ENCODE peak calls at places on chromosomes 3 and 15, in seven cellular contexts. One of them, this sample, is unnamed.

GRCh38 chr15:56460947-56461346 is 4.0 kb downstream of the MNS1 start:
- DNase-seq in astrocyte of the cerebellum: no peak
- DNase-seq in sigmoid colon: no peak
- DNase-seq in CD8-positive, alpha-beta T cell: no peak
- DNase-seq in mucosa of descending colon: no peak
- DNase-seq in epithelial cell of esophagus: no peak
- DNase-seq in GM12864: no peak
- DNase-seq in this sample: no peak

GRCh38 chr15:100133001-100133400 is 208.8 kb downstream of the ADAMTS17 start:
- DNase-seq in mucosa of descending colon: no peak
- DNase-seq in epithelial cell of esophagus: no peak
- DNase-seq in astrocyte of the cerebellum: no peak
- DNase-seq in CD8-positive, alpha-beta T cell: no peak
- DNase-seq in GM12864: no peak
- DNase-seq in sigmoid colon: no peak
- DNase-seq in this sample: no peak

GRCh38 chr3:148149556-148149955 is 548.1 kb upstream of the AGTR1 start:
- DNase-seq in mucosa of descending colon: no peak
- DNase-seq in astrocyte of the cerebellum: no peak
- DNase-seq in CD8-positive, alpha-beta T cell: no peak
- DNase-seq in GM12864: no peak
- DNase-seq in epithelial cell of esophagus: no peak
- DNase-seq in sigmoid colon: no peak
- DNase-seq in this sample: no peak

GRCh38 chr3:22029480-22029879 is 278.5 kb upstream of the ZNF385D start:
- DNase-seq in epithelial cell of esophagus: no peak
- DNase-seq in CD8-positive, alpha-beta T cell: no peak
- DNase-seq in mucosa of descending colon: no peak
- DNase-seq in GM12864: no peak
- DNase-seq in astrocyte of the cerebellum: no peak
- DNase-seq in sigmoid colon: no peak
- DNase-seq in this sample: no peak

GRCh38 chr3:23697416-23697815 is 108.3 kb upstream of the UBE2E1 start:
- DNase-seq in epithelial cell of esophagus: no peak
- DNase-seq in CD8-positive, alpha-beta T cell: no peak
- DNase-seq in sigmoid colon: no peak
- DNase-seq in astrocyte of the cerebellum: no peak
- DNase-seq in GM12864: no peak
- DNase-seq in mucosa of descending colon: no peak
- DNase-seq in this sample: no peak

GRCh38 chr3:71713041-71713440 is 12.2 kb downstream of the EIF4E3 start:
- DNase-seq in sigmoid colon: no peak
- DNase-seq in epithelial cell of esophagus: no peak
- DNase-seq in mucosa of descending colon: no peak
- DNase-seq in GM12864: no peak
- DNase-seq in astrocyte of the cerebellum: no peak
- DNase-seq in CD8-positive, alpha-beta T cell: no peak
- DNase-seq in this sample: no peak

GRCh38 chr15:31316135-31316795 is 10.4 kb upstream of the KLF13 start:
- DNase-seq in astrocyte of the cerebellum: no peak
- DNase-seq in epithelial cell of esophagus: no peak
- DNase-seq in sigmoid colon: no peak
- DNase-seq in GM12864: no peak
- DNase-seq in CD8-positive, alpha-beta T cell: no peak
- DNase-seq in mucosa of descending colon: no peak
- DNase-seq in this sample: no peak

GRCh38 chr3:112260563-112260962 is 33.5 kb downstream of the SLC9C1 start:
- DNase-seq in CD8-positive, alpha-beta T cell: no peak
- DNase-seq in GM12864: no peak
- DNase-seq in astrocyte of the cerebellum: no peak
- DNase-seq in epithelial cell of esophagus: no peak
- DNase-seq in mucosa of descending colon: no peak
- DNase-seq in sigmoid colon: no peak
- DNase-seq in this sample: no peak

GRCh38 chr3:16460273-16460672 is 53.2 kb downstream of the RFTN1 start:
- DNase-seq in epithelial cell of esophagus: no peak
- DNase-seq in astrocyte of the cerebellum: no peak
- DNase-seq in CD8-positive, alpha-beta T cell: no peak
- DNase-seq in GM12864: no peak
- DNase-seq in mucosa of descending colon: no peak
- DNase-seq in sigmoid colon: no peak
- DNase-seq in this sample: no peak

DNA sequence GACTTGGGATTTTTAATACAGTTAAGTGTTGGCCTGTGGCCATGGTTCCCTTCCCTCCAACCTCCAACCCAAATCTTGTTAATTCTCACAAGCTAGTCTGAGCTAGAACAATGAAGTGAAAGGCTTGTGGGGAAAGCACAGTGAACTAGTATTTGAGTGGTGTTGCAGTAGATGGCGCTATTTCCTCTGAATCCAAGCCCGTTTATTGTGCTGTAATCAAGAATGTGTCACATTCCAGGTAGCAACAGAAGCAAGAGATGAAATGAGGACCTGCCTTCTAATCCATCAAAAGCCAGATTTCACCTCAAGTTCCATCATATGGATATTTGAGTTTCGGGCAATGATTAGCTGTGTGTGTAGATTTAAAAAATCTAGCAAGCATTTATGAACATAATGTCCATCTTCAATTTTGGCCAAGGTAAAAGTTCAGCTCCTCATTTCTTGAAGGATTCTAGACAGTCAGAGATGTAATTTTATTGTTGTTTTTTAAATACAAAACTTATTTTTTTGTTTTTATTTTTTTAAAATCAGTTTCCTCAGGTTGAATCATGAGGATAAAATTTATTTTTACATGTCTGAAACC is 160.7 kb downstream of the SQOR start:
- DNase-seq in CD8-positive, alpha-beta T cell: no peak
- DNase-seq in GM12864: peak
- DNase-seq in sigmoid colon: no peak
- DNase-seq in astrocyte of the cerebellum: peak
- DNase-seq in mucosa of descending colon: no peak
- DNase-seq in epithelial cell of esophagus: peak
- DNase-seq in this sample: peak
- TF ChIP-seq CTCF in CD8-positive, alpha-beta T cell: no peak
- TF ChIP-seq CTCF in GM12864: peak
- TF ChIP-seq CTCF in sigmoid colon: peak
- TF ChIP-seq CTCF in astrocyte of the cerebellum: peak
- TF ChIP-seq CTCF in mucosa of descending colon: peak
- TF ChIP-seq CTCF in epithelial cell of esophagus: peak
- TF ChIP-seq CTCF in this sample: peak

GRCh38 chr3:50292924-50293801 is 934 bp upstream of the IFRD2 start:
- DNase-seq in GM12864: no peak
- DNase-seq in sigmoid colon: peak
- DNase-seq in astrocyte of the cerebellum: no peak
- DNase-seq in CD8-positive, alpha-beta T cell: no peak
- DNase-seq in mucosa of descending colon: peak
- DNase-seq in epithelial cell of esophagus: no peak
- DNase-seq in this sample: no peak
- H3K4me3 ChIP-seq in GM12864: peak
- H3K4me3 ChIP-seq in sigmoid colon: peak
- H3K4me3 ChIP-seq in astrocyte of the cerebellum: peak
- H3K4me3 ChIP-seq in CD8-positive, alpha-beta T cell: peak
- H3K4me3 ChIP-seq in mucosa of descending colon: no peak
- H3K4me3 ChIP-seq in epithelial cell of esophagus: peak
- H3K4me3 ChIP-seq in this sample: peak

DNA sequence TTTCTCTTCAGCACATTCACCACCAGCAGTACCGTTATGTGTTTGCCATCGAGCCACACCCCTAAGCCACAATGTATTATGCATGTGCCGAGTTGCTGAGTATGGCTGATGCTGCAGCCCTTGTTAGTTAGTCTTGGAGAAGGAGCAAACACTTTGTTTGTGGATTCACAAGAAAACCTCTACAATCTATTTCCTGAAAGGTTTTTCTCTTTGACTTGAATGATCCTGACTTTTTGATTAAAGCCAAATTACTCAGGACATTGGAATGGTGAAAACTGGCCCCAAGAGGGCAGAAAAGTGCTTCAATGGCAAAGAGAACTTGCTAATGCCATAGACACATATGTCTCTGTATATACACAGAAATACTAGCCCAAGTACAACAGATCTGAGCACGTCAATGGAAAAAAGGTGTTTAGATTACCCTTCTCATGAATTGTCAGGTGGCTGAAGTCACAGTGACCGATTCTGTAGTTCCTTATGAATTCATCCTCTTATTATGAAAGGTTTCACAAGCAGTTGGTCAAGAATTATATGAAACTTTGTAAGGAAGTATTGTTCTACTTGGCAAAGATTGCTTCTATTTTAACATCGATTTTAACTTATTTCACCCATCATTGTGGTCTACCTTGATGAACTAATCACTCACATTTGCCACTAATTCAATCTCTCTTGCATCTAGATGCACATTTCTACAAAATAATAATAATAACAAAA is 103.0 kb downstream of the P3H2 start:
- DNase-seq in astrocyte of the cerebellum: peak
- DNase-seq in GM12864: no peak
- DNase-seq in sigmoid colon: no peak
- DNase-seq in epithelial cell of esophagus: peak
- DNase-seq in CD8-positive, alpha-beta T cell: no peak
- DNase-seq in mucosa of descending colon: no peak
- DNase-seq in this sample: peak
- TF ChIP-seq CTCF in astrocyte of the cerebellum: peak
- TF ChIP-seq CTCF in GM12864: peak
- TF ChIP-seq CTCF in sigmoid colon: peak
- TF ChIP-seq CTCF in epithelial cell of esophagus: peak
- TF ChIP-seq CTCF in CD8-positive, alpha-beta T cell: no peak
- TF ChIP-seq CTCF in mucosa of descending colon: no peak
- TF ChIP-seq CTCF in this sample: peak

DNA sequence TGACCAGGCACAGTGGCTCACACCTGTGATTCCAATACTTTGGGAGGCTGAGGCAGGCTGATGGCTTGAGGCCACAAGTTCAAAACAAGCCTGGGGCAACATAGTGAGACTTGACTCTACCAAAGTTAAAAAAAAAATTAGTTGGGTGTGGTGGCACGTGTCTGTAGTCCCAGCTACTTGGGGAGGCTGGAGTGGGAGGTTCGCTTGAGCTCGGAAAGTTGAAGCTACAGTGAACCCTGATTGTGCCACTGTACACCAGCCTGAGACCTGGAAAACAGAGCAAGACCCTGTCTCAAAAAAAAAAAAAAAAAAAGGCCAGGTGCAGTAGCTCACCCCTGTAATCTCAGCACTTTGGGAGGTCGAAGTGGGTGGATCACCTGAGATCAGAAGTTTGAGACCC is 3.1 kb downstream of the CDC25A start:
- DNase-seq in CD8-positive, alpha-beta T cell: no peak
- DNase-seq in mucosa of descending colon: no peak
- DNase-seq in sigmoid colon: no peak
- DNase-seq in astrocyte of the cerebellum: no peak
- DNase-seq in epithelial cell of esophagus: no peak
- DNase-seq in GM12864: no peak
- DNase-seq in this sample: no peak
- H3K4me3 ChIP-seq in CD8-positive, alpha-beta T cell: no peak
- H3K4me3 ChIP-seq in mucosa of descending colon: no peak
- H3K4me3 ChIP-seq in sigmoid colon: no peak
- H3K4me3 ChIP-seq in astrocyte of the cerebellum: no peak
- H3K4me3 ChIP-seq in epithelial cell of esophagus: no peak
- H3K4me3 ChIP-seq in GM12864: no peak
- H3K4me3 ChIP-seq in this sample: no peak

GRCh38 chr3:141777957-141778813 is 15.0 kb downstream of the GRK7 start:
- DNase-seq in epithelial cell of esophagus: no peak
- DNase-seq in CD8-positive, alpha-beta T cell: no peak
- DNase-seq in sigmoid colon: no peak
- DNase-seq in astrocyte of the cerebellum: no peak
- DNase-seq in GM12864: no peak
- DNase-seq in mucosa of descending colon: no peak
- DNase-seq in this sample: no peak

GRCh38 chr3:141783632-141784031 is 20.4 kb downstream of the GRK7 start:
- DNase-seq in astrocyte of the cerebellum: no peak
- DNase-seq in epithelial cell of esophagus: no peak
- DNase-seq in GM12864: no peak
- DNase-seq in mucosa of descending colon: no peak
- DNase-seq in CD8-positive, alpha-beta T cell: no peak
- DNase-seq in sigmoid colon: no peak
- DNase-seq in this sample: no peak

GRCh38 chr3:141779667-141780066 is 16.5 kb downstream of the GRK7 start:
- DNase-seq in GM12864: no peak
- DNase-seq in epithelial cell of esophagus: no peak
- DNase-seq in CD8-positive, alpha-beta T cell: no peak
- DNase-seq in astrocyte of the cerebellum: no peak
- DNase-seq in sigmoid colon: no peak
- DNase-seq in mucosa of descending colon: no peak
- DNase-seq in this sample: no peak

GRCh38 chr3:141784096-141784495 is 20.9 kb downstream of the GRK7 start:
- DNase-seq in astrocyte of the cerebellum: no peak
- DNase-seq in CD8-positive, alpha-beta T cell: no peak
- DNase-seq in sigmoid colon: no peak
- DNase-seq in mucosa of descending colon: no peak
- DNase-seq in epithelial cell of esophagus: no peak
- DNase-seq in GM12864: no peak
- DNase-seq in this sample: no peak

DNA sequence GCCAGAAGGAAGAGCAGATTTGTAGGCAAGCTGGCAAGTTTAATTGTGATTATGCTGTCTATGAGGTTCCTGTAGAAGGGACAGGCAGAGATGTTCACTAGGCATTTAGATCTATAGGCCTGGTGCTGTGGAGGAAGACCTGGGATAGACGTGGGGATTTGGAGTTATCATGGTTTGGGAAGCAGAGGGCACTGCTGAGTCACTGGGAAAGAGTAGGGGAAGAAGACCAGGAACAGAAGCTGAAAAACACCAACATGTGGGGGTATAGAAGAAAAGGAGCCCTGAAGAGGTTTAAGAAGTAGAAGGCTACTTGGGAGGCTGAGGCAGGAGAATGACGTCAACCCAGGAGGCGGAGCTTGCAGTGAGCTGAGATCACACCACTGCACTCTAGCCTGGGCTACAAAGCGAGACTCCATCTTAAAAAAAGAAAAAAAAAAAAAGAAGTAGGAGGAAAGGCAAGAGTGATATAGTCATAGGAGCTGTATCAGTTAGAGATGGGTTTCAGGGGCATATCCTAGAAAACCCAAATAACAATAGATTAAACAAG is 19.3 kb downstream of the GRK7 start:
- DNase-seq in CD8-positive, alpha-beta T cell: no peak
- DNase-seq in GM12864: no peak
- DNase-seq in epithelial cell of esophagus: peak
- DNase-seq in mucosa of descending colon: no peak
- DNase-seq in astrocyte of the cerebellum: no peak
- DNase-seq in sigmoid colon: no peak
- DNase-seq in this sample: no peak
- TF ChIP-seq CTCF in CD8-positive, alpha-beta T cell: no peak
- TF ChIP-seq CTCF in GM12864: no peak
- TF ChIP-seq CTCF in epithelial cell of esophagus: peak
- TF ChIP-seq CTCF in mucosa of descending colon: no peak
- TF ChIP-seq CTCF in astrocyte of the cerebellum: peak
- TF ChIP-seq CTCF in sigmoid colon: no peak
- TF ChIP-seq CTCF in this sample: no peak

GRCh38 chr15:63523306-63523990 is 19.1 kb downstream of the USP3 start:
- DNase-seq in GM12864: no peak
- DNase-seq in mucosa of descending colon: no peak
- DNase-seq in epithelial cell of esophagus: no peak
- DNase-seq in sigmoid colon: no peak
- DNase-seq in astrocyte of the cerebellum: no peak
- DNase-seq in CD8-positive, alpha-beta T cell: no peak
- DNase-seq in this sample: peak
- H3K4me3 ChIP-seq in GM12864: no peak
- H3K4me3 ChIP-seq in mucosa of descending colon: no peak
- H3K4me3 ChIP-seq in epithelial cell of esophagus: no peak
- H3K4me3 ChIP-seq in sigmoid colon: no peak
- H3K4me3 ChIP-seq in astrocyte of the cerebellum: no peak
- H3K4me3 ChIP-seq in CD8-positive, alpha-beta T cell: no peak
- H3K4me3 ChIP-seq in this sample: no peak